ENCODE peak calls at places on chromosomes 13 and 19, in seven cellular contexts. One of them, this sample, is unnamed. For H3K4me1, the result is how much of the 10 kb centered on the place peaks cover.

GRCh38 chr13:112733661-112734379 is 44.0 kb downstream of the ATP11A start:
- DNase-seq in left ventricle myocardium inferior: no peak
- DNase-seq in testis: no peak
- DNase-seq in heart right ventricle: no peak
- DNase-seq in ascending aorta: no peak
- DNase-seq in neural progenitor cell: peak
- DNase-seq in lower lobe of right lung: no peak
- DNase-seq in this sample: peak

GRCh38 chr13:99979453-99980200 is 2.0 kb upstream of the ZIC2 start:
- DNase-seq in left ventricle myocardium inferior: no peak
- DNase-seq in testis: no peak
- DNase-seq in heart right ventricle: no peak
- DNase-seq in ascending aorta: no peak
- DNase-seq in neural progenitor cell: peak
- DNase-seq in lower lobe of right lung: no peak
- DNase-seq in this sample: peak

GRCh38 chr13:28819046-28819747 is 942 bp upstream of the MTUS2 start:
- DNase-seq in left ventricle myocardium inferior: no peak
- DNase-seq in testis: no peak
- DNase-seq in heart right ventricle: no peak
- DNase-seq in ascending aorta: no peak
- DNase-seq in neural progenitor cell: peak
- DNase-seq in lower lobe of right lung: no peak
- DNase-seq in this sample: no peak

GRCh38 chr13:77062097-77062496 is 35.1 kb upstream of the FBXL3 start:
- DNase-seq in left ventricle myocardium inferior: no peak
- DNase-seq in testis: no peak
- DNase-seq in heart right ventricle: no peak
- DNase-seq in ascending aorta: no peak
- DNase-seq in neural progenitor cell: no peak
- DNase-seq in lower lobe of right lung: no peak
- DNase-seq in this sample: no peak

GRCh38 chr19:18772620-18773587 is 18.2 kb downstream of the COMP start:
- DNase-seq in left ventricle myocardium inferior: no peak
- DNase-seq in testis: no peak
- DNase-seq in heart right ventricle: no peak
- DNase-seq in ascending aorta: no peak
- DNase-seq in neural progenitor cell: no peak
- DNase-seq in lower lobe of right lung: no peak
- DNase-seq in this sample: no peak

GRCh38 chr19:23822735-23823134 is 64.0 kb upstream of the ZNF681 start:
- DNase-seq in left ventricle myocardium inferior: no peak
- DNase-seq in testis: no peak
- DNase-seq in heart right ventricle: no peak
- DNase-seq in ascending aorta: no peak
- DNase-seq in neural progenitor cell: no peak
- DNase-seq in lower lobe of right lung: no peak
- DNase-seq in this sample: no peak

GRCh38 chr19:6753178-6754031 is 13.8 kb downstream of the SH2D3A start:
- DNase-seq in left ventricle myocardium inferior: peak
- DNase-seq in testis: peak
- DNase-seq in heart right ventricle: peak
- DNase-seq in ascending aorta: no peak
- DNase-seq in neural progenitor cell: peak
- DNase-seq in lower lobe of right lung: peak
- DNase-seq in this sample: peak

GRCh38 chr19:43718627-43719377 is 2.9 kb downstream of the IRGC start:
- DNase-seq in left ventricle myocardium inferior: no peak
- DNase-seq in testis: no peak
- DNase-seq in heart right ventricle: no peak
- DNase-seq in ascending aorta: no peak
- DNase-seq in neural progenitor cell: no peak
- DNase-seq in lower lobe of right lung: no peak
- DNase-seq in this sample: no peak

GRCh38 chr13:101309014-101309619 is 107.2 kb downstream of the NALCN start:
- DNase-seq in left ventricle myocardium inferior: no peak
- DNase-seq in testis: no peak
- DNase-seq in heart right ventricle: no peak
- DNase-seq in ascending aorta: no peak
- DNase-seq in neural progenitor cell: no peak
- DNase-seq in lower lobe of right lung: no peak
- DNase-seq in this sample: no peak

GRCh38 chr13:99176309-99177276 is 24.1 kb upstream of the UBAC2 start:
- DNase-seq in left ventricle myocardium inferior: peak
- DNase-seq in testis: peak
- DNase-seq in heart right ventricle: peak
- DNase-seq in ascending aorta: no peak
- DNase-seq in neural progenitor cell: peak
- DNase-seq in lower lobe of right lung: peak
- DNase-seq in this sample: peak

GRCh38 chr13:77696006-77696862 is 1.3 kb upstream of the SLAIN1 start:
- DNase-seq in left ventricle myocardium inferior: no peak
- DNase-seq in testis: no peak
- DNase-seq in heart right ventricle: no peak
- DNase-seq in ascending aorta: no peak
- DNase-seq in neural progenitor cell: peak
- DNase-seq in lower lobe of right lung: no peak
- DNase-seq in this sample: no peak

GRCh38 chr13:36332986-36333385 is 13.2 kb downstream of the SPART start:
- DNase-seq in left ventricle myocardium inferior: no peak
- DNase-seq in testis: no peak
- DNase-seq in heart right ventricle: no peak
- DNase-seq in ascending aorta: no peak
- DNase-seq in neural progenitor cell: no peak
- DNase-seq in lower lobe of right lung: no peak
- DNase-seq in this sample: no peak

GRCh38 chr19:54035215-54036178 is 28.2 kb downstream of the VSTM1 start:
- DNase-seq in left ventricle myocardium inferior: no peak
- DNase-seq in testis: no peak
- DNase-seq in heart right ventricle: no peak
- DNase-seq in ascending aorta: no peak
- DNase-seq in neural progenitor cell: peak
- DNase-seq in lower lobe of right lung: no peak
- DNase-seq in this sample: no peak
- H3K27ac ChIP-seq in left ventricle myocardium inferior: no peak
- H3K27ac ChIP-seq in testis: no peak
- H3K27ac ChIP-seq in heart right ventricle: no peak
- H3K27ac ChIP-seq in ascending aorta: no peak
- H3K27ac ChIP-seq in neural progenitor cell: peak
- H3K27ac ChIP-seq in lower lobe of right lung: no peak
- H3K27ac ChIP-seq in this sample: no peak

GRCh38 chr13:81683526-81683925 is 1342.6 kb upstream of the SPRY2 start:
- DNase-seq in left ventricle myocardium inferior: no peak
- DNase-seq in testis: no peak
- DNase-seq in heart right ventricle: no peak
- DNase-seq in ascending aorta: no peak
- DNase-seq in neural progenitor cell: no peak
- DNase-seq in lower lobe of right lung: no peak
- DNase-seq in this sample: no peak
- H3K4me1 ChIP-seq in left ventricle myocardium inferior: under half
- H3K4me1 ChIP-seq in testis: under half
- H3K4me1 ChIP-seq in heart right ventricle: under half
- H3K4me1 ChIP-seq in ascending aorta: under half
- H3K4me1 ChIP-seq in neural progenitor cell: under half
- H3K4me1 ChIP-seq in lower lobe of right lung: under half
- H3K4me1 ChIP-seq in this sample: under half

DNA sequence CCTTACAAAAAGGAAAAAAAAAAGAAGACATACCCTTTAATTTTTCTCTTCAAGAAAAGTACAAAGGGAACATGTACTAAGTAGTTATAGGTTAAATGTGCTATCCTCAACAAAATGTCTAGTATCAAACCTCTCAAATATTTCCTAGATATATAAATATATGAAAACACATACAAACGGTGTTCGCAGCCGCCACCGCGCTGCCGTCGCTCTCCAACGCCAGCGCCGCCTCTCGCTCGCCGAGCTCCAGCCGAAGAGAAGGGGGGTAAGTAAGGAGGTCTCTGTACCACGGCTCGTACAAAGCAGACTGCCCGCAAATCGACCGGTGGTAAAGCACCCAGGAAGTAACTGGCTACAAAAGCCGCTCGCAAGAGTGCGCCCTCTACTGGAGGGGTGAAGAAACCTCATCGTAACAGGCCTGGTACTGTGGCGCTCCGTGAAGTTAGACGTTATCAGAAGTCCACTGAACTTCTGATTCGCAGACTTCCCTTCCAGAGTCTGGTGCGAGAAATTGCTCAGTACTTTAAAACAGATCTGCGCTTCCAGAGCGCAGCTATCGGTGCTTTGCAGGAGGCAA is 192.1 kb downstream of the DACH1 start:
- DNase-seq in left ventricle myocardium inferior: no peak
- DNase-seq in testis: peak
- DNase-seq in heart right ventricle: no peak
- DNase-seq in ascending aorta: no peak
- DNase-seq in neural progenitor cell: no peak
- DNase-seq in lower lobe of right lung: no peak
- DNase-seq in this sample: no peak
- TF ChIP-seq CTCF in left ventricle myocardium inferior: no peak
- TF ChIP-seq CTCF in testis: no peak
- TF ChIP-seq CTCF in heart right ventricle: no peak
- TF ChIP-seq CTCF in ascending aorta: no peak
- TF ChIP-seq CTCF in neural progenitor cell: peak
- TF ChIP-seq CTCF in lower lobe of right lung: no peak
- TF ChIP-seq CTCF in this sample: peak

GRCh38 chr19:34461375-34462100 is 20.0 kb upstream of the WTIP start:
- DNase-seq in left ventricle myocardium inferior: no peak
- DNase-seq in testis: no peak
- DNase-seq in heart right ventricle: no peak
- DNase-seq in ascending aorta: no peak
- DNase-seq in neural progenitor cell: no peak
- DNase-seq in lower lobe of right lung: no peak
- DNase-seq in this sample: no peak

GRCh38 chr19:34459614-34460013 is 21.9 kb upstream of the WTIP start:
- DNase-seq in left ventricle myocardium inferior: no peak
- DNase-seq in testis: no peak
- DNase-seq in heart right ventricle: no peak
- DNase-seq in ascending aorta: no peak
- DNase-seq in neural progenitor cell: no peak
- DNase-seq in lower lobe of right lung: no peak
- DNase-seq in this sample: no peak

GRCh38 chr19:34454685-34455084 is 26.5 kb downstream of the UBA2 start:
- DNase-seq in left ventricle myocardium inferior: no peak
- DNase-seq in testis: no peak
- DNase-seq in heart right ventricle: no peak
- DNase-seq in ascending aorta: no peak
- DNase-seq in neural progenitor cell: no peak
- DNase-seq in lower lobe of right lung: no peak
- DNase-seq in this sample: no peak

GRCh38 chr19:34452671-34453253 is 24.6 kb downstream of the UBA2 start:
- DNase-seq in left ventricle myocardium inferior: no peak
- DNase-seq in testis: no peak
- DNase-seq in heart right ventricle: no peak
- DNase-seq in ascending aorta: no peak
- DNase-seq in neural progenitor cell: no peak
- DNase-seq in lower lobe of right lung: no peak
- DNase-seq in this sample: no peak

DNA sequence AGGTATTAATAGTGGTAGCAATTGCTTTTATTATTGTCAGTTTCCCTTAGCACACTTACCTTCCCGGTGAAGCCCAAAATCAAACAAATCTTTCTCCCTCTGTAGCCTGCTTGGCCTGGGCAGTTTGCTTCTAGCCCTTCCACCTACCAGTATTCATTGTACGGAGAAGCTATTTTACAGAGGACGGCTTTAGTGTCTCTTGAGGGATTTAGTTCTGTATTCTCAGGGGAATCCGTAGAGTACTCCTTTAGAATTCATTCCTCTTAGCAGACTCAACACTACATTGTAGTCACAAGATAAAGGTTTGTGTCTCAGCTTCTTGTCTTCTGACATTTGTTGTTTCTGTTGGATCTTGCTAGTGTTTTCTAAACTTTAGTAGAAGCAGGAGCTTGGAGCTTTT is 24.1 kb upstream of the WTIP start:
- DNase-seq in left ventricle myocardium inferior: no peak
- DNase-seq in testis: no peak
- DNase-seq in heart right ventricle: no peak
- DNase-seq in ascending aorta: no peak
- DNase-seq in neural progenitor cell: no peak
- DNase-seq in lower lobe of right lung: no peak
- DNase-seq in this sample: no peak
- H3K27ac ChIP-seq in left ventricle myocardium inferior: peak
- H3K27ac ChIP-seq in testis: no peak
- H3K27ac ChIP-seq in heart right ventricle: no peak
- H3K27ac ChIP-seq in ascending aorta: peak
- H3K27ac ChIP-seq in neural progenitor cell: no peak
- H3K27ac ChIP-seq in lower lobe of right lung: no peak
- H3K27ac ChIP-seq in this sample: no peak

GRCh38 chr13:51625555-51626345 is 41.5 kb downstream of the WDFY2 start:
- DNase-seq in left ventricle myocardium inferior: no peak
- DNase-seq in testis: peak
- DNase-seq in heart right ventricle: no peak
- DNase-seq in ascending aorta: no peak
- DNase-seq in neural progenitor cell: no peak
- DNase-seq in lower lobe of right lung: no peak
- DNase-seq in this sample: no peak

GRCh38 chr13:51624207-51624606 is 39.9 kb downstream of the WDFY2 start:
- DNase-seq in left ventricle myocardium inferior: no peak
- DNase-seq in testis: no peak
- DNase-seq in heart right ventricle: no peak
- DNase-seq in ascending aorta: no peak
- DNase-seq in neural progenitor cell: no peak
- DNase-seq in lower lobe of right lung: no peak
- DNase-seq in this sample: no peak

GRCh38 chr13:51623473-51623872 is 39.2 kb downstream of the WDFY2 start:
- DNase-seq in left ventricle myocardium inferior: no peak
- DNase-seq in testis: no peak
- DNase-seq in heart right ventricle: no peak
- DNase-seq in ascending aorta: no peak
- DNase-seq in neural progenitor cell: no peak
- DNase-seq in lower lobe of right lung: no peak
- DNase-seq in this sample: no peak

GRCh38 chr13:51626749-51627148 is 42.5 kb downstream of the WDFY2 start:
- DNase-seq in left ventricle myocardium inferior: no peak
- DNase-seq in testis: no peak
- DNase-seq in heart right ventricle: no peak
- DNase-seq in ascending aorta: no peak
- DNase-seq in neural progenitor cell: no peak
- DNase-seq in lower lobe of right lung: no peak
- DNase-seq in this sample: no peak

GRCh38 chr13:51624695-51625345 is 40.6 kb downstream of the WDFY2 start:
- DNase-seq in left ventricle myocardium inferior: no peak
- DNase-seq in testis: no peak
- DNase-seq in heart right ventricle: no peak
- DNase-seq in ascending aorta: no peak
- DNase-seq in neural progenitor cell: no peak
- DNase-seq in lower lobe of right lung: no peak
- DNase-seq in this sample: no peak
- H3K4me1 ChIP-seq in left ventricle myocardium inferior: half or more
- H3K4me1 ChIP-seq in testis: under half
- H3K4me1 ChIP-seq in heart right ventricle: under half
- H3K4me1 ChIP-seq in ascending aorta: under half
- H3K4me1 ChIP-seq in neural progenitor cell: under half
- H3K4me1 ChIP-seq in lower lobe of right lung: under half
- H3K4me1 ChIP-seq in this sample: under half